ENCODE peak calls at places on chromosomes 7 and 10, in eight cellular contexts. Y is transverse colon, F is mesendoderm, K is lower lobe of right lung, I is adrenal gland, O is right lobe of liver, X is HepG2, W is fibroblast of lung. B is an unnamed sample.

GRCh38 chr7:132004528-132004927 is 448.1 kb upstream of the PODXL start:
- DNase-seq in Y (no peak), F (peak; percentile 53), K (no peak), I (no peak), O (no peak), X (no peak), W (peak; percentile 15), B (no peak)

GRCh38 chr7:149496642-149497391 is 792 bp downstream of the ZNF746 start:
- DNase-seq in Y (peak; percentile 58), F (peak; percentile 31), K (peak; percentile 76), I (peak; percentile 63), O (peak; percentile 77), X (no peak), W (peak; percentile 33), B (peak; percentile 23)

GRCh38 chr10:110426294-110427153 is 71.2 kb upstream of the DUSP5 start:
- DNase-seq in Y (no peak), F (peak; percentile 63), K (no peak), I (no peak), O (no peak), X (no peak), W (peak; percentile 78), B (no peak)

GRCh38 chr7:26860361-26860760 is 4.0 kb downstream of the SKAP2 start:
- DNase-seq in Y (peak; percentile 25), F (peak; percentile 54), K (no peak), I (no peak), O (no peak), X (peak; percentile 42), W (peak; percentile 37), B (peak; percentile 42)

GRCh38 chr7:66142996-66143395 is 28.3 kb downstream of the CRCP start:
- DNase-seq in Y (no peak), F (no peak), K (no peak), I (no peak), O (no peak), X (peak; percentile 61), W (no peak), B (no peak)

GRCh38 chr7:140719711-140720110 is 23.2 kb downstream of the NDUFB2 start:
- DNase-seq in Y (no peak), F (no peak), K (no peak), I (no peak), O (no peak), X (no peak), W (peak; percentile 11), B (no peak)

GRCh38 chr7:12111461-12112405 is 99.4 kb upstream of the TMEM106B start:
- DNase-seq in Y (peak; percentile 28), F (peak; percentile 55), K (peak; percentile 72), I (peak; percentile 34), O (peak; percentile 52), X (no peak), W (peak; percentile 52), B (peak; percentile 39)

GRCh38 chr7:10211861-10212260 is 761.8 kb upstream of the PHF14 start:
- DNase-seq in Y (no peak), F (no peak), K (no peak), I (no peak), O (no peak), X (no peak), W (no peak), B (no peak)

GRCh38 chr7:128444242-128444641 is 11.4 kb upstream of the HILPDA start:
- DNase-seq in Y (peak; percentile 34), F (no peak), K (no peak), I (no peak), O (no peak), X (no peak), W (no peak), B (peak; percentile 47)

GRCh38 chr10:60023475-60023874 is 117.1 kb upstream of the CCDC6 start:
- DNase-seq in Y (no peak), F (no peak), K (no peak), I (no peak), O (no peak), X (no peak), W (no peak), B (no peak)

GRCh38 chr10:82814635-82815034 is 939.6 kb downstream of the NRG3 start:
- DNase-seq in Y (no peak), F (no peak), K (no peak), I (no peak), O (no peak), X (no peak), W (peak; percentile 1), B (no peak)

GRCh38 chr7:21617916-21618390 is 75.1 kb downstream of the DNAH11 start:
- DNase-seq in Y (peak; percentile 10), F (peak; percentile 2), K (peak; percentile 45), I (peak; percentile 93), O (peak; percentile 81), X (peak; percentile 79), W (peak; percentile 82), B (no peak)

GRCh38 chr7:44438851-44439250 is 51.6 kb downstream of the NUDCD3 start:
- DNase-seq in Y (no peak), F (no peak), K (no peak), I (no peak), O (no peak), X (no peak), W (no peak), B (no peak)

GRCh38 chr7:74284781-74285259 is 4.4 kb upstream of the CLIP2 start:
- DNase-seq in Y (peak; percentile 87), F (peak; percentile 81), K (no peak), I (no peak), O (no peak), X (no peak), W (no peak), B (peak; percentile 99)

GRCh38 chr7:26141077-26141476 is 10.9 kb upstream of the NFE2L3 start:
- DNase-seq in Y (no peak), F (no peak), K (no peak), I (no peak), O (no peak), X (no peak), W (no peak), B (no peak)

GRCh38 chr7:85000973-85001372 is 185.9 kb downstream of the SEMA3D start:
- DNase-seq in Y (no peak), F (no peak), K (no peak), I (no peak), O (no peak), X (no peak), W (no peak), B (no peak)

DNA sequence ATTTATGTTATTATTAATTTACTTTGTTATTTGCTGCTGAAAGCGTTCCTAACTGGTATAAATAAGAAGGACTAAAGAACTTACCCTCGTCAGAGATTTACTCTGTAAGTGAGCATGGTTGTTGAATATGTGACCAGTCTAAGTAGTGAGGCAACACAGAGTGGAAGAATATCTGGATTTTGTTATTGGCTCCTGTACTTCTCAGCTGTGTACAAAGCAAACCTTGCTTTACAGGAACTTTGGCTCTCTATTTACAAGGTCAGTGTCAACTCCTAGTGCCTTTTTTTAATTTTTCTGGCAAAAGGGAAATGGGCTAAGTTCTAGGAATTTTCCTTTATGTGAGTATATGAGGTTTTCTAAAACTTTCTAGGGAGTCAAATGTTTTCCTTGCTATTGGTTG is 35.6 kb downstream of the PDK4 start:
- DNase-seq in Y (no peak), F (no peak), K (no peak), I (no peak), O (no peak), X (no peak), W (no peak), B (no peak)
- H3K27ac ChIP-seq in Y (no peak overlapping the region), F (no peak overlapping the region), K (no peak overlapping the region), I (peak overlapping the region; percentile 42), O (peak overlapping the region; percentile 71), X (no peak overlapping the region), W (no peak overlapping the region), B (no peak overlapping the region)

DNA sequence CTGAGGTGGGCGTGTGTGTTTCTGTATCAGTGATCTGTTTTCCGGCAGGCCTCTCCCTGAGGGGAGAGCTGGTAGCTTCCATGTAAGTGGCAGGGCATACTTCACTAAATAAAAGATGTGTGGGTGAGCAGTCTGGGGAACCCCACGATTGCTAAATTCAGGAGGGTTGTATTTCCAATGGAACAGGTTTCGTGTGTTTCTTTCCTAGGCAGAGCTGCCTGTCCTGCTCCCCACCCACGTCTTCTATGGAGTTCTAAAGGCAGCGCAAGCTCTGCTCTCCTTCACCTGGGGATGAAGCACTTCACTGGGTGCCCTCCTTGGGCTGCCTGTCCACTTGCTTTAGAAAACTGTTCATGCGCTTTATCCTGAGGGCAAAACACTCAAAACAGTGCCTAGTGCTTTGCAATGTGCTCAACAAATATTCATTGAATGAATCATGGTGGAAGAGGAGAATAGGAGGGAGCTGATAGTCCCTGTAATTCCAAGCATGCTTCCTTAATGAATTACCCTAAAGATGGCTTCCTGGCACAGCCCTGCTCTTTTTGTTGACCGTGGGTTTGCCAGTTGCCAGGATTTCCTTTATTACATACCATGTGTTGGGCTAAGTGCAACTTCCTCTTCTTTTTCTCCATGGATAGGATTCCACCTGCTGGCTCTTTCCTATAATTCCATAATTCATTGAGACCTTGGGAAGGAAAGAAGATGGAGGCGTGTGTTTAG is 50.6 kb upstream of the SRPK2 start:
- DNase-seq in Y (peak; percentile 22), F (peak; percentile 64), K (no peak), I (no peak), O (no peak), X (peak; percentile 30), W (peak; percentile 49), B (peak; percentile 52)
- H3K4me1 ChIP-seq in Y (peaks cover 3% of the 10 kb centered on the region), F (no peaks in the 10 kb centered on the region), K (no peaks in the 10 kb centered on the region), I (no peaks in the 10 kb centered on the region), O (no peaks in the 10 kb centered on the region), X (peaks cover 15% of the 10 kb centered on the region), W (peaks cover 4% of the 10 kb centered on the region), B (no peaks in the 10 kb centered on the region)

DNA sequence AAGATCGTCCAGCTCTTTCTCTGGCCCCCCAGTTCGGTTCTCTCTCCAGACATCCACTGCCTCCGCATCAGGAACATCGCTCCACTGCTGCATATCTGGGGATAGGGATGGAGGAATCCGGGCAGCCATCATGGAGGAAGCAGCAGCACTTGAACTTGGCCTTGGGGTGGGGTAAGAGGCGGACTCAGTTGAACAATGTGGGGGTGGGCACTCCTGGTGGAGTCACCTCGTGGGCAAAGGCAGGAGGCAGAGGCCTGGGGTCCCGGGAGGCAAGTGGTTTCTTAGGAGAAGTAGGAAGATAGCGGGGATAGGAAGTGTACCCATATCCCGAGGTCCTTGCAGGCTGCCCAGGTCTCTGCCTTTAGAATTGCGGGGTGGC is 98.3 kb downstream of the CHST15 start:
- DNase-seq in Y (no peak), F (no peak), K (peak; percentile 50), I (no peak), O (peak; percentile 52), X (no peak), W (no peak), B (no peak)
- H3K4me3 ChIP-seq in Y (no peak overlapping the region), F (no peak overlapping the region), K (peak overlapping the region; percentile 33), I (peak overlapping the region; percentile 18), O (no peak overlapping the region), X (peak overlapping the region; percentile 33), W (peak overlapping the region; percentile 27), B (no peak overlapping the region)

DNA sequence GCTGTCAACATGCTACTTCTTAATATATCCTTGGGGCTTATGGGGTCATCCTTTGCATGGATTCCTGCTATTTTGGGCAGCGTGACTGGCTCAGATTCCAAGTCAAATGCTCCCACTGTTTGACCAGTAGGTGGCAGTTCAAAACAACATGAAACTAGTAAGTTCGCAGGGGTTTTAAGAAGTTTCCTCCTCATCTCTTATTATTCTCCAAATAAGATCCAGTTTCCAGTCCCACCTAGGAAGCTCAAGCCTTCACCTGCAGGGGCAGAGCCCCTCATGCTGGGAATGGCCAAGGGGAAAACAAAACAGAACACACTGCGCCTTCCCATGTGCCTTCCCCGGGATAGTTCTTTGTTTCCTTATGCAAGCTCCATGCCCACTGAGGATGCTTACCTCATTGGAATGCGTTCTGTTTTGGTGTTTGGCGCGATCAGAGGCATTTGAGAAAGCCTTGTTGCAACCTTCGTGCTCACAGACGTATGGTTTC is 259.8 kb downstream of the GLI3 start:
- DNase-seq in Y (no peak), F (peak; percentile 80), K (no peak), I (peak; percentile 40), O (no peak), X (peak; percentile 21), W (peak; percentile 83), B (no peak)
- H3K27ac ChIP-seq in Y (no peak overlapping the region), F (no peak overlapping the region), K (no peak overlapping the region), I (no peak overlapping the region), O (no peak overlapping the region), X (no peak overlapping the region), W (no peak overlapping the region), B (no peak overlapping the region)

GRCh38 chr7:55127622-55128081 is 108.8 kb downstream of the EGFR start:
- DNase-seq in Y (peak; percentile 60), F (no peak), K (no peak), I (no peak), O (no peak), X (no peak), W (peak; percentile 90), B (peak; percentile 58)
- H3K4me1 ChIP-seq in Y (peaks cover 63% of the 10 kb centered on the region), F (no peaks in the 10 kb centered on the region), K (peaks cover 77% of the 10 kb centered on the region), I (peaks cover 20% of the 10 kb centered on the region), O (no peaks in the 10 kb centered on the region), X (peaks cover 48% of the 10 kb centered on the region), W (peaks cover 60% of the 10 kb centered on the region), B (no peaks in the 10 kb centered on the region)